ENCODE peak calls at places on chromosome 14, in ten cellular contexts. I is stomach, S is A673, Y is H9, R is cardiac muscle cell, X is MM.1S, Q is body of pancreas, C is breast epithelium, G is mesendoderm, D is upper lobe of left lung. E is an unnamed sample.

GRCh38 chr14:22837059-22837749 is 819 bp downstream of the MMP14 start:
- DNase-seq in I (peak; percentile 71), Y (no peak), C (no peak), D (peak; percentile 90), Q (peak; percentile 70), G (peak; percentile 67), S (peak; percentile 74), X (no peak), R (peak; percentile 70), E (peak; percentile 76)

GRCh38 chr14:100192250-100192671 is 32.8 kb upstream of the DEGS2 start:
- DNase-seq in X (no peak), S (no peak), Q (peak; percentile 32), G (no peak), Y (no peak), R (peak; percentile 17), I (no peak), D (peak; percentile 77), C (peak; percentile 44), E (no peak)

GRCh38 chr14:99512571-99513182 is 31.5 kb downstream of the CCNK start:
- DNase-seq in R (no peak), Y (no peak), C (no peak), D (no peak), Q (no peak), G (no peak), S (no peak), I (no peak), X (no peak), E (no peak)

GRCh38 chr14:50035214-50035613 is 81.2 kb downstream of the VCPKMT start:
- DNase-seq in S (no peak), X (no peak), Y (no peak), C (peak; percentile 90), I (no peak), Q (no peak), G (no peak), R (no peak), D (no peak), E (no peak)

GRCh38 chr14:50778757-50779483 is 52.0 kb downstream of the NIN start:
- DNase-seq in Q (no peak), D (no peak), R (no peak), X (no peak), G (no peak), I (no peak), C (no peak), S (no peak), Y (no peak), E (no peak)

GRCh38 chr14:71206766-71207371 is 299.6 kb downstream of the PCNX1 start:
- DNase-seq in D (no peak), I (peak; percentile 26), S (peak; percentile 77), G (no peak), R (peak; percentile 91), X (no peak), Y (no peak), C (peak; percentile 70), Q (peak; percentile 38), E (no peak)

GRCh38 chr14:36289954-36290353 is 30.5 kb downstream of the MBIP start:
- DNase-seq in R (no peak), Q (no peak), G (no peak), D (no peak), Y (no peak), X (no peak), S (no peak), C (no peak), I (no peak), E (no peak)

GRCh38 chr14:68815288-68816182 is 22.7 kb upstream of the ZFP36L1 start:
- DNase-seq in I (no peak), S (no peak), Y (no peak), X (no peak), D (peak; percentile 76), R (no peak), G (peak; percentile 13), C (no peak), Q (no peak), E (no peak)

GRCh38 chr14:36317650-36318049 is 2.8 kb downstream of the MBIP start:
- DNase-seq in C (no peak), G (no peak), I (no peak), S (peak; percentile 5), R (no peak), Q (no peak), X (no peak), Y (no peak), D (no peak), E (no peak)

GRCh38 chr14:63664143-63664460 is 22.4 kb upstream of the WDR89 start:
- DNase-seq in G (no peak), D (no peak), X (no peak), Y (no peak), Q (no peak), R (no peak), C (no peak), I (no peak), S (no peak), E (no peak)

GRCh38 chr14:65860956-65861631 is 448.6 kb downstream of the FUT8 start:
- DNase-seq in D (no peak), X (no peak), S (no peak), Q (no peak), R (no peak), C (no peak), G (no peak), Y (no peak), I (no peak), E (no peak)

GRCh38 chr14:105073720-105074600 is 8.7 kb upstream of the GPR132 start:
- DNase-seq in R (no peak), S (no peak), I (no peak), X (no peak), Y (no peak), C (no peak), Q (no peak), G (no peak), D (peak; percentile 74), E (no peak)

GRCh38 chr14:73744874-73745529 is 30.8 kb upstream of the PNMA1 start:
- DNase-seq in X (no peak), I (peak; percentile 71), C (peak; percentile 65), Y (peak; percentile 22), D (peak; percentile 55), G (no peak), R (no peak), Q (peak; percentile 56), S (no peak), E (peak; percentile 90)

GRCh38 chr14:73742520-73743238 is 28.5 kb upstream of the PNMA1 start:
- DNase-seq in I (no peak), G (no peak), D (no peak), R (no peak), Y (peak; percentile 17), C (no peak), S (no peak), X (no peak), Q (no peak), E (no peak)

GRCh38 chr14:73744175-73744867 is 30.1 kb upstream of the PNMA1 start:
- DNase-seq in I (no peak), D (no peak), G (no peak), X (no peak), Y (no peak), S (no peak), Q (no peak), C (no peak), R (no peak), E (peak; percentile 80)

GRCh38 chr14:73741876-73742519 is 27.8 kb upstream of the PNMA1 start:
- DNase-seq in Q (no peak), I (no peak), S (peak; percentile 79), D (peak; percentile 78), Y (peak; percentile 38), G (no peak), X (no peak), C (no peak), R (no peak), E (peak; percentile 49)

DNA sequence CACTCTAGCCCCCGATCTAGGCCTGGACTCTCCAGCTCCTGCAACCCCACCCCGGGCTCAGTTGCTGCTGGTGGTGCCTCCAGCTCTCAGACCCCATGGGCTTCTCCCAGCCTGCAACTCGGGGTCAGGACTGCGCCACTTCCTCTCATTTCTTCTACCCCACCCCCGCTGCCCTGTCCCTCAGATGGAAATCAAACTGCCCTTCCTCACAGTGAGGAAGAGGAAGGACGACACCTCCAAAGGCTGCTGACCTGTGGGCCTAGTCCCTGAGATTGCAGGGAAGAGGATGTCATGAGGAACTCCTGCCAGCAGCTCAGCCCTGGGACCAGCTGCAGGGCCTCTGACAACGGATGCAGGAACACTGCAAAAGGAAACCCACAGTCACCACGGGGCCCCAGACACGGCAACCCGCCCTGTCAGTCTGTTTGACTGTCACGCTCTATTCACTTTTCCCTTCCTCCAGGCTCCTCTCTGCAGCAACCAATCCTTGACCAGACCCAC is 29.3 kb upstream of the PNMA1 start:
- DNase-seq in I (no peak), X (peak; percentile 18), C (no peak), Q (no peak), Y (peak; percentile 18), S (no peak), G (no peak), R (peak; percentile 38), D (no peak), E (peak; percentile 67)
- H3K4me1 ChIP-seq in I (peaks cover 100% of the 10 kb centered on the region), X (peaks cover 40% of the 10 kb centered on the region), C (peaks cover 74% of the 10 kb centered on the region), Q (peaks cover 87% of the 10 kb centered on the region), Y (peaks cover 6% of the 10 kb centered on the region), S (peaks cover 67% of the 10 kb centered on the region), G (peaks cover 16% of the 10 kb centered on the region), R (peaks cover 52% of the 10 kb centered on the region), D (peaks cover 100% of the 10 kb centered on the region), E (peaks cover 67% of the 10 kb centered on the region)

DNA sequence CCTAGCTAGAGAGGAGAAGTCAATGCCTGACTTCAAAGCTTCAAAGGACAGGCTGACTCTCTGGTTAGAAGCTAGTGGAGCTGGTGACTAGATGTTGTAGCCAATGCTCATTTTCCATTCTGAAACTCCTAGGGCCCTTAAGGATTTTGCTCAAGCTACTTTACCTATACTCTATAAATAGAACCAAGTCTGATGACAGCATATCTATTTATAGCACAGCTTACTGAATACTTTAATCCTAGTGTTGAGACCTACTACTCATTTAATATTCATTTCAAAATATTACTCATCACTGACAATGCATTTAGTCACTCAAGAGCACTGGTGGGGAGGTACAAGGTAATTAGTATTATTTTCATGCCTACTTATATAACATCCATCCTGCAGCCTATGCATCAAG is 137.2 kb upstream of the PELI2 start:
- DNase-seq in D (no peak), S (no peak), C (no peak), I (no peak), R (no peak), G (no peak), X (no peak), Q (no peak), Y (no peak), E (no peak)
- H3K27ac ChIP-seq in D (no peak overlapping the region), S (no peak overlapping the region), C (no peak overlapping the region), I (no peak overlapping the region), R (no peak overlapping the region), G (no peak overlapping the region), X (no peak overlapping the region), Q (no peak overlapping the region), Y (no peak overlapping the region), E (no peak overlapping the region)

DNA sequence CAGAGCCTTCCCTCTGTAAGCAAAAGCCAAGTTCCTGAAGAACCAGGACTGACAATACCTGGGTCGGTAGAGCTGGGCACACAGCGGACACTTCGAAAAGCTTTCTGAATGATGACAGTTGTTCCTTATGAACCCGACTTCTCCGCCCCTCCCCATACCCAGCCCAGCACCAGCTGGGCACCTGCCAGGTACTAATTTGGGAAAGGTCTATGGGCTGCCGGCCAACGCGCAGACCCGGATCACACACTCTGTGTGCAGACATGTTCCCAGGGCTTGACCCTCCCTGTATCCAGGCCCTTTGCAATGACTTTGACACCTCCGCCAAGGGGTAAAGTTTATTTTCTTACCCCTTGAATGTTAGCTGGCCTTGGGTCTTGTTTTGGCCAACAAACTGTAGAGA is 18.8 kb downstream of the ITPK1 start:
- DNase-seq in D (no peak), R (no peak), C (no peak), G (no peak), S (no peak), I (no peak), Y (no peak), X (no peak), Q (no peak), E (no peak)
- H3K4me1 ChIP-seq in D (peaks cover 36% of the 10 kb centered on the region), R (peaks cover 5% of the 10 kb centered on the region), C (peaks cover 4% of the 10 kb centered on the region), G (peaks cover 3% of the 10 kb centered on the region), S (no peaks in the 10 kb centered on the region), I (peaks cover 5% of the 10 kb centered on the region), Y (peaks cover 4% of the 10 kb centered on the region), X (no peaks in the 10 kb centered on the region), Q (peaks cover 38% of the 10 kb centered on the region), E (no peaks in the 10 kb centered on the region)

GRCh38 chr14:24875203-24875840 is 174.6 kb downstream of the STXBP6 start:
- DNase-seq in Y (no peak), S (no peak), X (no peak), D (no peak), G (no peak), Q (no peak), C (no peak), R (no peak), I (no peak), E (no peak)
- H3K27ac ChIP-seq in Y (no peak overlapping the region), S (no peak overlapping the region), X (no peak overlapping the region), D (peak overlapping the region; percentile 67), G (no peak overlapping the region), Q (no peak overlapping the region), C (no peak overlapping the region), R (no peak overlapping the region), I (no peak overlapping the region), E (no peak overlapping the region)

E was measured in Peyer's patch.